ENCODE peak calls at places on chromosomes 4 and X, in nine cellular contexts. H is uterus, I is adipocyte, Q is HepG2, D is posterior cingulate gyrus, A is colonic mucosa, R is cardiac fibroblast, S is anterior cingulate cortex, N is endothelial cell. M is an unnamed sample.

GRCh38 chr4:126794363-126794762 is 838.4 kb upstream of the INTU start:
- DNase-seq in A (no peak), Q (no peak), I (no peak), H (no peak), R (peak), D (no peak), S (no peak), N (no peak), M (no peak)

GRCh38 chr4:168654206-168655174 is 157.6 kb downstream of the PALLD start:
- DNase-seq in S (no peak), N (no peak), R (no peak), D (no peak), H (no peak), Q (no peak), A (peak), I (no peak), M (peak)

GRCh38 chr4:82429728-82430192 is 502 bp downstream of the HNRNPDL start:
- DNase-seq in R (no peak), Q (no peak), S (peak), N (no peak), H (no peak), I (no peak), A (peak), D (no peak), M (no peak)

GRCh38 chr4:119471259-119471658 is 149.3 kb upstream of the FABP2 start:
- DNase-seq in H (no peak), S (no peak), A (no peak), N (no peak), I (no peak), D (no peak), Q (no peak), R (no peak), M (no peak)

GRCh38 chr4:27604692-27605091 is 744.1 kb downstream of the STIM2 start:
- DNase-seq in D (no peak), H (no peak), Q (no peak), A (no peak), N (no peak), I (no peak), S (no peak), R (no peak), M (no peak)

GRCh38 chr4:169221662-169222061 is 49.1 kb downstream of the SH3RF1 start:
- DNase-seq in A (no peak), D (no peak), S (no peak), N (no peak), I (no peak), H (no peak), R (no peak), Q (no peak), M (no peak)

GRCh38 chr4:123609829-123610228 is 213.2 kb downstream of the SPRY1 start:
- DNase-seq in Q (no peak), R (no peak), D (no peak), H (no peak), S (no peak), A (no peak), N (no peak), I (no peak), M (no peak)

GRCh38 chr4:176464748-176465147 is 145.0 kb downstream of the SPCS3 start:
- DNase-seq in D (no peak), H (no peak), I (no peak), S (no peak), A (no peak), Q (no peak), R (no peak), N (no peak), M (no peak)

GRCh38 chr4:74822603-74823002 is 28.3 kb upstream of the BTC start:
- DNase-seq in D (no peak), A (no peak), Q (no peak), I (no peak), S (no peak), R (no peak), N (no peak), H (no peak), M (no peak)

GRCh38 chr4:153781717-153782416 is 7.0 kb downstream of the SFRP2 start:
- DNase-seq in H (no peak), A (no peak), S (no peak), R (peak), I (peak), N (no peak), Q (no peak), D (no peak), M (no peak)

GRCh38 chr4:184267673-184268573 is 50.2 kb upstream of the ENPP6 start:
- DNase-seq in N (no peak), D (no peak), R (peak), H (no peak), S (peak), A (peak), I (peak), Q (peak), M (no peak)

GRCh38 chr4:157217708-157218107 is 2.8 kb upstream of the GRIA2 start:
- DNase-seq in R (peak), H (no peak), N (peak), I (peak), S (no peak), Q (peak), A (no peak), D (no peak), M (no peak)

GRCh38 chr4:169921237-169921636 is 105.0 kb downstream of the MFAP3L start:
- DNase-seq in N (no peak), S (no peak), D (no peak), R (no peak), A (no peak), H (no peak), I (no peak), Q (no peak), M (no peak)

GRCh38 chrX:70411475-70411874 is 11.6 kb upstream of the GDPD2 start:
- DNase-seq in I (no peak), D (no peak), R (peak), N (no peak), S (no peak), A (no peak), H (no peak), Q (no peak), M (no peak)

GRCh38 chr4:176277162-176277904 is 8.3 kb upstream of the ASB5 start:
- DNase-seq in A (peak), D (peak), N (peak), R (peak), Q (peak), I (peak), H (peak), S (peak), M (no peak)

GRCh38 chr4:94536049-94536448 is 84.3 kb downstream of the PDLIM5 start:
- DNase-seq in Q (no peak), S (no peak), N (no peak), I (no peak), H (no peak), D (no peak), R (no peak), A (no peak), M (no peak)

GRCh38 chrX:116726806-116727205 is 264.0 kb upstream of the CT83 start:
- DNase-seq in I (no peak), A (no peak), S (no peak), N (no peak), R (no peak), Q (no peak), D (no peak), H (no peak), M (no peak)

GRCh38 chr4:2062168-2062807 is 3.2 kb downstream of the NAT8L start:
- DNase-seq in Q (no peak), R (no peak), D (peak), N (no peak), A (no peak), H (no peak), I (no peak), S (no peak), M (no peak)

GRCh38 chr4:81690871-81691270 is 219.2 kb upstream of the RASGEF1B start:
- DNase-seq in S (no peak), H (no peak), D (no peak), I (no peak), Q (no peak), N (no peak), A (no peak), R (no peak), M (no peak)

GRCh38 chrX:133335027-133335426 is 80.3 kb downstream of the GPC4 start:
- DNase-seq in I (peak), R (peak), Q (no peak), A (peak), S (no peak), H (peak), D (no peak), N (peak), M (no peak)

GRCh38 chr4:23290656-23291055 is 597.9 kb downstream of the GBA3 start:
- DNase-seq in D (no peak), Q (no peak), S (no peak), H (no peak), A (no peak), R (peak), N (peak), I (no peak), M (no peak)

GRCh38 chrX:2502668-2503519 is 2.1 kb upstream of the DHRSX start:
- DNase-seq in Q (no peak), D (no peak), I (peak), S (no peak), A (peak), R (peak), H (no peak), N (no peak), M (no peak)

GRCh38 chr4:139647184-139647583 is 18.4 kb upstream of the MGST2 start:
- DNase-seq in H (no peak), S (no peak), D (no peak), R (no peak), N (no peak), Q (no peak), A (no peak), I (no peak), M (no peak)

GRCh38 chr4:128861856-128862518 is 52.5 kb downstream of the JADE1 start:
- DNase-seq in Q (no peak), R (no peak), S (no peak), N (no peak), D (no peak), I (no peak), A (no peak), H (no peak), M (no peak)

GRCh38 chr4:88382621-88383020 is 4.0 kb downstream of the HERC6 start:
- DNase-seq in A (no peak), H (no peak), D (no peak), N (no peak), Q (no peak), I (no peak), R (peak), S (no peak), M (no peak)

GRCh38 chrX:52576946-52577345 is 60.1 kb upstream of the XAGE1B start:
- DNase-seq in S (no peak), I (no peak), H (no peak), R (no peak), D (no peak), N (no peak), A (peak), Q (no peak), M (no peak)

GRCh38 chrX:13965531-13965930 is 64.2 kb downstream of the GEMIN8 start:
- DNase-seq in D (peak), H (no peak), A (no peak), R (no peak), S (peak), Q (no peak), I (no peak), N (no peak), M (no peak)

GRCh38 chr4:19850909-19851308 is 400.8 kb upstream of the SLIT2 start:
- DNase-seq in A (no peak), Q (no peak), R (peak), N (no peak), I (peak), H (no peak), D (no peak), S (no peak), M (no peak)

GRCh38 chr4:89134775-89135319 is 23.5 kb downstream of the TIGD2 start:
- DNase-seq in A (no peak), D (no peak), I (peak), S (no peak), R (peak), Q (no peak), H (peak), N (no peak), M (no peak)

GRCh38 chr4:84171871-84172270 is 327.2 kb downstream of the NKX6-1 start:
- DNase-seq in R (no peak), A (no peak), Q (no peak), H (no peak), S (no peak), D (no peak), I (no peak), N (no peak), M (no peak)

GRCh38 chr4:10050171-10051120 is 29.1 kb upstream of the SLC2A9 start:
- DNase-seq in A (no peak), Q (no peak), N (no peak), D (no peak), I (no peak), S (no peak), H (no peak), R (no peak), M (no peak)

GRCh38 chr4:176794151-176794550 is 1.4 kb upstream of the VEGFC start:
- DNase-seq in Q (no peak), H (no peak), R (peak), S (no peak), N (no peak), D (no peak), A (no peak), I (peak), M (no peak)

GRCh38 chr4:24801136-24801855 is 5.9 kb downstream of the SOD3 start:
- DNase-seq in A (no peak), Q (no peak), H (no peak), I (no peak), R (no peak), N (no peak), S (no peak), D (no peak), M (no peak)

GRCh38 chr4:16155503-16156169 is 70.6 kb downstream of the TAPT1 start:
- DNase-seq in H (no peak), D (no peak), I (no peak), A (no peak), R (no peak), N (no peak), S (no peak), Q (no peak), M (no peak)

GRCh38 chrX:1391707-1392375 is at the start of gene SLC25A6:
- DNase-seq in R (peak), H (peak), A (peak), Q (peak), D (peak), N (peak), I (peak), S (no peak), M (peak)

GRCh38 chr4:13535708-13536361 is 8.5 kb downstream of the NKX3-2 start:
- DNase-seq in S (no peak), I (no peak), D (peak), N (peak), Q (no peak), H (no peak), A (no peak), R (no peak), M (no peak)

M was measured in Peyer's patch.